ENCODE peak calls at places on chromosome 11, in six cellular contexts. O is HT-29, X is IMR-90, Y is A172, W is G401, P is fibroblast of lung. J is an unnamed sample.

GRCh38 chr11:8593935-8594909 is at the start of gene STK33:
- DNase-seq in O (no peak), Y (peak; percentile 28), X (no peak), W (peak; percentile 61), P (peak; percentile 40), J (peak; percentile 68)

GRCh38 chr11:104329043-104329442 is 165.1 kb upstream of the PDGFD start:
- DNase-seq in W (no peak), X (no peak), Y (no peak), P (no peak), O (no peak), J (no peak)

GRCh38 chr11:133947298-133947905 is 9.4 kb downstream of the IGSF9B start:
- DNase-seq in X (peak; percentile 23), O (peak; percentile 62), Y (peak; percentile 46), P (peak; percentile 29), W (peak; percentile 42), J (peak; percentile 98)

GRCh38 chr11:73235236-73235786 is 17.2 kb downstream of the P2RY2 start:
- DNase-seq in O (no peak), Y (no peak), X (peak; percentile 15), W (no peak), P (no peak), J (no peak)

GRCh38 chr11:135022430-135022829 is 610.4 kb upstream of the B3GAT1 start:
- DNase-seq in X (no peak), W (no peak), Y (no peak), O (no peak), P (no peak), J (no peak)

GRCh38 chr11:72776844-72777754 is 16.7 kb downstream of the STARD10 start:
- DNase-seq in Y (peak; percentile 21), W (no peak), O (no peak), P (no peak), X (no peak), J (peak; percentile 85)

GRCh38 chr11:2461253-2462091 is 16.7 kb downstream of the KCNQ1 start:
- DNase-seq in P (no peak), O (no peak), Y (no peak), W (no peak), X (no peak), J (peak; percentile 76)

GRCh38 chr11:94758671-94759070 is 9.5 kb upstream of the AMOTL1 start:
- DNase-seq in X (no peak), O (no peak), Y (no peak), P (no peak), W (no peak), J (no peak)

GRCh38 chr11:121418625-121419114 is 33.4 kb upstream of the SORL1 start:
- DNase-seq in X (no peak), Y (no peak), O (no peak), W (no peak), P (no peak), J (no peak)

GRCh38 chr11:112882494-112883381 is 78.5 kb upstream of the NCAM1 start:
- DNase-seq in P (no peak), W (peak; percentile 8), X (no peak), Y (no peak), O (no peak), J (no peak)

GRCh38 chr11:72684236-72684912 is 10.2 kb upstream of the PDE2A start:
- DNase-seq in O (peak; percentile 85), P (peak; percentile 69), Y (peak; percentile 78), X (peak; percentile 57), W (peak; percentile 25), J (peak; percentile 99)

GRCh38 chr11:35030716-35031213 is 108.2 kb upstream of the CD44 start:
- DNase-seq in P (peak; percentile 96), O (peak; percentile 53), Y (peak; percentile 99), X (peak; percentile 98), W (no peak), J (peak; percentile 74)

GRCh38 chr11:13831707-13832106 is 130.8 kb upstream of the SPON1 start:
- DNase-seq in W (no peak), O (no peak), P (no peak), Y (peak; percentile 55), X (no peak), J (no peak)

GRCh38 chr11:91978747-91979146 is 245.9 kb upstream of the FAT3 start:
- DNase-seq in Y (peak; percentile 4), W (no peak), O (no peak), P (no peak), X (no peak), J (no peak)

GRCh38 chr11:72162891-72163492 is 27.5 kb downstream of the FOLR3 start:
- DNase-seq in W (no peak), P (no peak), Y (no peak), X (no peak), O (no peak), J (no peak)

J was measured in osteoblast.